ENCODE peak calls at places on chromosome 9, in four cellular contexts. V is SK-N-DZ, J is NCI-H187, F is Panc1. R is an unnamed sample.

GRCh38 chr9:128910906-128911305 is 9.9 kb upstream of the PHYHD1 start:
- DNase-seq in V (no peak), J (no peak), F (no peak), R (no peak)

GRCh38 chr9:93116049-93116961 is 17.7 kb downstream of the NINJ1 start:
- DNase-seq in V (no peak), J (no peak), F (no peak), R (no peak)

GRCh38 chr9:72538926-72539702 is 17.7 kb downstream of the TMC1 start:
- DNase-seq in V (no peak), J (no peak), F (no peak), R (no peak)

GRCh38 chr9:91126761-91127420 is 234.8 kb downstream of the AUH start:
- DNase-seq in V (no peak), J (no peak), F (no peak), R (no peak)

GRCh38 chr9:137632432-137633161 is 13.8 kb downstream of the EHMT1 start:
- DNase-seq in V (no peak), J (no peak), F (no peak), R (no peak)

GRCh38 chr9:128657344-128657704 is 677 bp upstream of the DYNC2I2 start:
- DNase-seq in V (no peak), J (no peak), F (no peak), R (no peak)

GRCh38 chr9:5846501-5846921 is 13.6 kb upstream of the ERMP1 start:
- DNase-seq in V (no peak), J (no peak), F (no peak), R (no peak)

GRCh38 chr9:4850611-4851010 is 57.9 kb downstream of the RCL1 start:
- DNase-seq in V (no peak), J (no peak), F (no peak), R (no peak)

GRCh38 chr9:78811562-78812276 is 514.8 kb downstream of the PSAT1 start:
- DNase-seq in V (no peak), J (no peak), F (no peak), R (no peak)

GRCh38 chr9:109297899-109298298 is 23.0 kb downstream of the EPB41L4B start:
- DNase-seq in V (no peak), J (no peak), F (no peak), R (peak)

GRCh38 chr9:83681490-83681889 is 26.3 kb downstream of the UBQLN1 start:
- DNase-seq in V (no peak), J (no peak), F (no peak), R (no peak)